ENCODE peak calls at places on chromosome 10, in four cellular contexts. C, U, X and P are unnamed samples.

GRCh38 chr10:90227259-90227658 is 525.9 kb downstream of the KIF20B start:
- DNase-seq in C (no peak), U (peak), X (no peak), P (no peak)

GRCh38 chr10:64444163-64444562 is 923.0 kb downstream of the REEP3 start:
- DNase-seq in C (no peak), U (no peak), X (no peak), P (no peak)

GRCh38 chr10:103845983-103846382 is 9.4 kb downstream of the SH3PXD2A start:
- DNase-seq in C (no peak), U (no peak), X (no peak), P (no peak)

GRCh38 chr10:78448994-78449418 is 415.3 kb downstream of the RPS24 start:
- DNase-seq in C (no peak), U (no peak), X (no peak), P (no peak)

GRCh38 chr10:29254123-29255046 is 34.5 kb upstream of the LYZL1 start:
- DNase-seq in C (no peak), U (no peak), X (no peak), P (no peak)

GRCh38 chr10:88901610-88902327 is 21.7 kb downstream of the STAMBPL1 start:
- DNase-seq in C (no peak), U (peak), X (no peak), P (no peak)

GRCh38 chr10:91006001-91006751 is 85.3 kb upstream of the ANKRD1 start:
- DNase-seq in C (peak), U (peak), X (no peak), P (no peak)

GRCh38 chr10:110802090-110802489 is 69.6 kb upstream of the PDCD4 start:
- DNase-seq in C (no peak), U (peak), X (no peak), P (no peak)

GRCh38 chr10:91617073-91617580 is 15.7 kb downstream of the PPP1R3C start:
- DNase-seq in C (no peak), U (peak), X (no peak), P (no peak)

GRCh38 chr10:1153253-1153763 is 97.1 kb downstream of the WDR37 start:
- DNase-seq in C (no peak), U (no peak), X (no peak), P (no peak)

GRCh38 chr10:52740913-52741675 is 31.5 kb downstream of the MBL2 start:
- DNase-seq in C (no peak), U (peak), X (no peak), P (no peak)

GRCh38 chr10:88651131-88651541 is 13.1 kb upstream of the LIPF start:
- DNase-seq in C (no peak), U (peak), X (no peak), P (no peak)

GRCh38 chr10:123349203-123349602 is 195.0 kb downstream of the BUB3 start:
- DNase-seq in C (no peak), U (no peak), X (no peak), P (no peak)

GRCh38 chr10:65194131-65194530 is 1672.9 kb downstream of the REEP3 start:
- DNase-seq in C (no peak), U (no peak), X (no peak), P (no peak)

GRCh38 chr10:29681700-29682444 is 47.1 kb upstream of the SVIL start:
- DNase-seq in C (no peak), U (no peak), X (no peak), P (no peak)

GRCh38 chr10:63901228-63901627 is 380.0 kb downstream of the REEP3 start:
- DNase-seq in C (no peak), U (no peak), X (no peak), P (no peak)

GRCh38 chr10:114246679-114247305 is 7.7 kb downstream of the VWA2 start:
- DNase-seq in C (peak), U (no peak), X (peak), P (no peak)

GRCh38 chr10:43230101-43230908 is 36.6 kb downstream of the RASGEF1A start:
- DNase-seq in C (no peak), U (no peak), X (peak), P (no peak)

GRCh38 chr10:78865931-78866717 is 202.6 kb upstream of the ZMIZ1 start:
- DNase-seq in C (no peak), U (no peak), X (peak), P (no peak)

GRCh38 chr10:3936422-3937040 is 151.5 kb upstream of the KLF6 start:
- DNase-seq in C (no peak), U (no peak), X (peak), P (no peak)

GRCh38 chr10:17412323-17412722 is 42.1 kb downstream of the ST8SIA6 start:
- DNase-seq in C (no peak), U (no peak), X (no peak), P (no peak)

GRCh38 chr10:120614685-120615084 is 157.7 kb downstream of the PLPP4 start:
- DNase-seq in C (no peak), U (no peak), X (no peak), P (no peak)

GRCh38 chr10:25059990-25060389 is 43.6 kb downstream of the THNSL1 start:
- DNase-seq in C (peak), U (peak), X (peak), P (no peak)

GRCh38 chr10:72409167-72409566 is 54.4 kb upstream of the DNAJB12 start:
- DNase-seq in C (no peak), U (no peak), X (no peak), P (no peak)

GRCh38 chr10:131886181-131886716 is 14.6 kb upstream of the PPP2R2D start:
- DNase-seq in C (no peak), U (no peak), X (no peak), P (no peak)

GRCh38 chr10:58177362-58177947 is 90.2 kb downstream of the IPMK start:
- DNase-seq in C (no peak), U (peak), X (no peak), P (no peak)

GRCh38 chr10:125158528-125159485 is 1.6 kb downstream of the CTBP2 start:
- DNase-seq in C (no peak), U (peak), X (peak), P (no peak)

GRCh38 chr10:102758226-102758932 is 14.6 kb downstream of the WBP1L start:
- DNase-seq in C (no peak), U (no peak), X (no peak), P (no peak)

GRCh38 chr10:132117636-132118190 is 52.0 kb downstream of the JAKMIP3 start:
- DNase-seq in C (no peak), U (no peak), X (no peak), P (no peak)

GRCh38 chr10:79111427-79111826 is 42.7 kb downstream of the ZMIZ1 start:
- DNase-seq in C (no peak), U (peak), X (no peak), P (no peak)

GRCh38 chr10:114551310-114551972 is 106.6 kb downstream of the ABLIM1 start:
- DNase-seq in C (peak), U (peak), X (no peak), P (no peak)

GRCh38 chr10:28685717-28686116 is 8.4 kb downstream of the BAMBI start:
- DNase-seq in C (no peak), U (no peak), X (no peak), P (no peak)

GRCh38 chr10:108465871-108466641 is 1301.5 kb upstream of the SORCS1 start:
- DNase-seq in C (no peak), U (no peak), X (peak), P (peak)

GRCh38 chr10:78589687-78590086 is 479.1 kb upstream of the ZMIZ1 start:
- DNase-seq in C (no peak), U (no peak), X (no peak), P (no peak)

GRCh38 chr10:28327494-28327886 is 24.6 kb upstream of the MPP7 start:
- DNase-seq in C (no peak), U (peak), X (no peak), P (no peak)

GRCh38 chr10:43190775-43191174 is 52.5 kb downstream of the CSGALNACT2 start:
- DNase-seq in C (no peak), U (peak), X (no peak), P (no peak)

GRCh38 chr10:117884088-117884487 is 162.7 kb downstream of the RAB11FIP2 start:
- DNase-seq in C (no peak), U (no peak), X (no peak), P (no peak)

GRCh38 chr10:131702521-131703356 is 198.1 kb upstream of the PPP2R2D start:
- DNase-seq in C (no peak), U (no peak), X (peak), P (no peak)

GRCh38 chr10:8556321-8556720 is 501.8 kb downstream of the GATA3 start:
- DNase-seq in C (no peak), U (no peak), X (no peak), P (no peak)

GRCh38 chr10:70541738-70542564 is 60.6 kb downstream of the PRF1 start:
- DNase-seq in C (no peak), U (no peak), X (no peak), P (no peak)

DNA sequence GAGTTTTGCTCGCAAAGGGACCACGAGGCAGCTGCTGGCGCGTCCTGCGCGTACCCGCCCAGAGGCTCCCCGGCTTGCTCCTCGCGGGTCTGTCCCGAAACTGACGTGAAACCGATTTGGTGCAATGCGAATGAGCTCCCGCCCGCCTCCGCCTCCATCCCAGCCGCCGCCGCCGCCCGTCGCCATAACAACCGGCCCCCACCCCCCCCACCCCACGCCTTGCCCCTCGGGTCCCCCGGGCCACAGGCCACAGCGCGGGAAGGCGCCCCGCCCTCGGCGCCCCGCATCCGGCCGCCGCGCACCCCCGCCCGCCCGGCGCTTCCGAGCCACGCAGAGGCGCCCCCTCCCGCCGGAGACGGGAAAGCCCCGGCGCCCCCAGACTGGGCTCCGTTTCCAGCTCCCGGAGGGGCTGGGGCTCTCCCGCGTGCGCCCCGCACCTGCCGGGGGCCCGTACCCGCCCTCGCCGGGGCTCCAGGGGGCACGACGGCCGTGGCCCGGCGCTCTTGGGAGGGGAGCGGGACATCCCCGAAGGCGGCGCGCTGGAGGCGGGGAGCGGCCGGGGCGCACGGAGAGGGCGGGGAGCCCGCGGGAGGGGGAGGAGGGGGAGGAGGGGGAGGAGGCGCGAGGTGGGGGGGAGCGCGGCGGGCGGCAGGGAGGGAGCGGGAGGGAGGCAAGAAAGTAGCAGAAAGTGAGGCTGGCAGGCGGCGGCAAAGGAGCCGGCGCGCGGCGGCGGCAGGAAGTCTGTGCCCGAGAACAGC is at the start of gene CAMK1D:
- DNase-seq in C (peak), U (peak), X (peak), P (peak)
- TF ChIP-seq POLR2A in C (no peak), U (peak), X (no peak), P (peak)

GRCh38 chr10:73591935-73592699 is 975 bp upstream of the USP54 start:
- DNase-seq in C (peak), U (no peak), X (no peak), P (no peak)
- TF ChIP-seq POLR2A in C (peak), U (no peak), X (no peak), P (no peak)

GRCh38 chr10:101478956-101479355 is 109.1 kb downstream of the POLL start:
- DNase-seq in C (no peak), U (no peak), X (no peak), P (no peak)
- TF ChIP-seq POLR2A in C (no peak), U (no peak), X (no peak), P (no peak)

GRCh38 chr10:86535057-86535882 is 13.7 kb upstream of the WAPL start:
- DNase-seq in C (peak), U (no peak), X (peak), P (peak)
- TF ChIP-seq POLR2A in C (no peak), U (no peak), X (no peak), P (no peak)

GRCh38 chr10:13298748-13299436 is 972 bp downstream of the PHYH start:
- DNase-seq in C (no peak), U (no peak), X (peak), P (no peak)

GRCh38 chr10:13296476-13296875 is 3.4 kb downstream of the PHYH start:
- DNase-seq in C (no peak), U (no peak), X (peak), P (no peak)

GRCh38 chr10:13294784-13295183 is 5.1 kb downstream of the PHYH start:
- DNase-seq in C (no peak), U (no peak), X (peak), P (no peak)

GRCh38 chr10:13302821-13303555 is 3.1 kb upstream of the PHYH start:
- DNase-seq in C (no peak), U (no peak), X (peak), P (no peak)

GRCh38 chr10:13299437-13300287 is at the start of gene PHYH:
- DNase-seq in C (peak), U (peak), X (peak), P (peak)
- TF ChIP-seq POLR2A in C (peak), U (peak), X (peak), P (peak)